ENCODE peak calls at places on chromosomes 13 and 19, in seven cellular contexts. S, J, X, P, Z, D and V are unnamed samples.

GRCh38 chr13:89205856-89206255 is 1534.7 kb downstream of the SLITRK5 start:
- DNase-seq in S (no peak), J (no peak), X (no peak), P (no peak), Z (no peak), D (no peak), V (no peak)

GRCh38 chr19:6476155-6476895 is 5.3 kb downstream of the DENND1C start:
- DNase-seq in S (no peak), J (peak), X (peak), P (peak), Z (peak), D (peak), V (peak)

GRCh38 chr13:77565635-77566034 is 30.1 kb downstream of the SCEL start:
- DNase-seq in S (no peak), J (no peak), X (no peak), P (no peak), Z (no peak), D (no peak), V (no peak)

GRCh38 chr13:44232729-44233128 is 140.9 kb upstream of the SERP2 start:
- DNase-seq in S (no peak), J (no peak), X (peak), P (no peak), Z (no peak), D (no peak), V (no peak)

GRCh38 chr13:79434578-79434977 is 28.5 kb upstream of the RBM26 start:
- DNase-seq in S (no peak), J (no peak), X (no peak), P (no peak), Z (no peak), D (no peak), V (no peak)

GRCh38 chr19:50638576-50638975 is 1.1 kb downstream of the SYT3 start:
- DNase-seq in S (no peak), J (no peak), X (no peak), P (no peak), Z (no peak), D (no peak), V (no peak)

GRCh38 chr19:33641261-33641660 is 19.5 kb downstream of the CHST8 start:
- DNase-seq in S (no peak), J (no peak), X (no peak), P (no peak), Z (no peak), D (no peak), V (no peak)

GRCh38 chr13:18946738-18947137 is 234.9 kb downstream of the TUBA3C start:
- DNase-seq in S (no peak), J (no peak), X (no peak), P (no peak), Z (no peak), D (no peak), V (no peak)

GRCh38 chr13:91185294-91185863 is 162.1 kb upstream of the MIR17HG start:
- DNase-seq in S (no peak), J (no peak), X (no peak), P (no peak), Z (no peak), D (no peak), V (no peak)

GRCh38 chr13:78659450-78660110 is 625 bp upstream of the OBI1 start:
- DNase-seq in S (no peak), J (no peak), X (no peak), P (no peak), Z (no peak), D (no peak), V (no peak)

GRCh38 chr19:57527136-57527881 is at the start of gene ZNF549:
- DNase-seq in S (peak), J (peak), X (peak), P (peak), Z (peak), D (peak), V (peak)

GRCh38 chr13:72463561-72463960 is 263.9 kb downstream of the MZT1 start:
- DNase-seq in S (peak), J (no peak), X (peak), P (peak), Z (no peak), D (no peak), V (no peak)

GRCh38 chr13:33208290-33208990 is 77.1 kb downstream of the STARD13 start:
- DNase-seq in S (no peak), J (no peak), X (no peak), P (no peak), Z (no peak), D (no peak), V (no peak)

GRCh38 chr19:940591-941291 is 14.9 kb downstream of the ARID3A start:
- DNase-seq in S (peak), J (peak), X (peak), P (peak), Z (peak), D (peak), V (peak)

GRCh38 chr13:104594801-104595200 is 1528.6 kb upstream of the SLC10A2 start:
- DNase-seq in S (no peak), J (no peak), X (no peak), P (no peak), Z (no peak), D (no peak), V (no peak)

GRCh38 chr13:22196777-22197176 is 525.9 kb downstream of the FGF9 start:
- DNase-seq in S (no peak), J (no peak), X (no peak), P (no peak), Z (no peak), D (no peak), V (no peak)
- TF ChIP-seq POLR2A in S (no peak), J (no peak), X (no peak), P (no peak), Z (no peak), D (no peak), V (no peak)

GRCh38 chr19:3708207-3708931 is at the start of gene TJP3:
- DNase-seq in S (no peak), J (no peak), X (peak), P (peak), Z (no peak), D (peak), V (no peak)
- TF ChIP-seq POLR2A in S (no peak), J (peak), X (no peak), P (peak), Z (no peak), D (no peak), V (no peak)

DNA sequence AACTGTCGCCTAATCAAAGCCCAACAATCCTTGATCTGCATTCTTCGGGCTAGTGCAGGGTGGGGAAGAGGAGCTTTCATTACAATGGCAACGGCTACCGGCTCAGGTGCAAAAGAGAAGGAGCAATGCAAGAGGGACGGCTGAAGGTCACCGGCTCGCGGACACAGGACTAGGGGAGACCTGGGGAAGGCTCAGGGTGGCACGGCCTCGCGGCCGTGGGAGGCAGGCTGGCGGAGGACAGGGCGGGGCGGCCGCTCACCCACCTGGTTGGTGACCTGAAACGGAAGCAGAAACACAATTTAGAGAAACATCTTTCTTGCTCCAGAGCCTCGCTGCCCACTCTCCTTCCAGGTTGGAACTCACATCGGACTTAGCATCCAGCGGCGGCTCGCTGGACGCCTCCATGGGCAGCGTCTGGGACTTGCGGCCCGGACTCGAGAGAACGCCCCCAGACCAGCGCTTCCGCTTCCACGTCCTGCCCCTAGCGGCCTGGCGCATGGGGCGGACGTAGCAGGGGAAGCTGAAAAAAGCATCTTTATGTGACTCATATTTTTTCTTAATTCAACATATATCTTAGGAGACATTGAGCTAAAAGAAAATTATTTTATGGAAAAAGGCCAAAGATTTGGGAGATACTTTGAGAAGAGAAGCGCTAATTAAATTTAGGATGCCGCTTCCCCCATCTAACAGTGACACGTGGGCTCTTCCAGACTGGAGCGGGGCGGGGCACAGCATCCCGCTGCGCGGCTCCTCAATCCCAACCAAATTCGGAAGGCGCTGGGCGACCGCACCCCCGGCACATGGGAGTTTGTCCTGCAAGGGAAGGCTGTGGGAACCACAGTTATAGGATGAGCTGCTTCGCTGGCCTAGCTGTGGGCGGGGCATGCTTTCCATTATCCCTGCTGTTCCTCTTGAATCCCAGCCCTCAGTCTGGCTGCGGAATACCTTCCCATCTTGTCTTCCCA is at the start of gene COMMD6:
- DNase-seq in S (peak), J (peak), X (peak), P (peak), Z (peak), D (peak), V (peak)
- TF ChIP-seq POLR2A in S (no peak), J (peak), X (peak), P (peak), Z (no peak), D (peak), V (peak)

GRCh38 chr13:51782026-51782710 is 21.8 kb downstream of the DHRS12 start:
- DNase-seq in S (no peak), J (no peak), X (no peak), P (no peak), Z (no peak), D (no peak), V (no peak)
- TF ChIP-seq POLR2A in S (no peak), J (no peak), X (no peak), P (no peak), Z (no peak), D (no peak), V (no peak)

GRCh38 chr13:29619995-29620394 is 24.5 kb upstream of the SLC7A1 start:
- DNase-seq in S (no peak), J (no peak), X (no peak), P (no peak), Z (no peak), D (no peak), V (no peak)
- TF ChIP-seq POLR2A in S (no peak), J (no peak), X (no peak), P (no peak), Z (no peak), D (no peak), V (no peak)

DNA sequence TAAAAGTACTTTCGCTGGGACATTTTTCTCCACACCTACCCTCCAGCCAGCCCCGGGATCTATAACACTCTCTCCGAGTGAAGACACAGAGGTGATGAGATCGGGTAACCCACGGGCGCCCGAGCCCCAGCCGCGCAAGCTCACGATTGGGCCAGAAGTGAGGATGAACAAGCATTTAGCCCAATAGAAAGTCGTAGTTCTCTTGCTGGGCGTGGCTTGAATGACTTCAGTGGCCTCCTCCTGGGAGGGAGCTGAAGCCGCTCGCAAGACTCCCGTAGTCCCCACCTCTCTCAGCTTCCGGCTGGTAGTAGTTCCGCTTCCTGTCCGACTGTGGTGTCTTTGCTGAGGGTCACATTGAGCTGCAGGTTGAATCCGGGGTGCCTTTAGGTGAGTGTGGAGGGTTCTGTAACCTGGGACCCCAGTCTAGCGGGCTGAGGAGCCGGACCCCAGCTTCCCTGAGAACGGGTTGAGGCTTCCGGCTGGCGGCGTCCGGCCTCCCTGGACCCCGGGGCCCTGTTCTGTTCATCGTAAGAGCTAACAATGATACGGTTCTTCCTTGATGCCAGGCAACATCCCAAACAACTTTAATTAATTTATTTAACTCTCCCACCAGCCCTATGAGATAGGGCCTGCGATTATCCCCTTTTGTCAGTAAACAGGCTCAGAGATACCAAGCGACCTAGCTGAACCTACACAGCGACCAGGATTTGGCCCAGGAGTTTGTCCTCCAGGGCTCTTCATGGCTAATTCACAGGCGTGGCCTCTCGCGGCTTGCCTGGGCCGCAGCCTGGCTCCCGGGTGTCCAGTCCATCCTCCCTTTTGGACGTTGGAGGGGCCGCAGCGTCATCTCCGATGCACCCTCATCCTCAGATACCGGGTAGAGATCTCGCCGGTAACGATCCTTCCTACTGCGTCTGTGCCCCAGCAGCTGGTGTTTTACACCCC is at the start of gene COX6B1:
- DNase-seq in S (peak), J (peak), X (peak), P (peak), Z (peak), D (peak), V (peak)
- TF ChIP-seq POLR2A in S (no peak), J (peak), X (no peak), P (peak), Z (peak), D (peak), V (peak)

GRCh38 chr19:41430907-41431306 is 3.7 kb upstream of the B3GNT8 start:
- DNase-seq in S (no peak), J (no peak), X (no peak), P (no peak), Z (no peak), D (no peak), V (no peak)

GRCh38 chr19:41433171-41433570 is 6.0 kb upstream of the B3GNT8 start:
- DNase-seq in S (no peak), J (no peak), X (no peak), P (no peak), Z (no peak), D (no peak), V (no peak)

GRCh38 chr19:41428481-41428859 is 1.3 kb upstream of the B3GNT8 start:
- DNase-seq in S (no peak), J (no peak), X (no peak), P (no peak), Z (no peak), D (no peak), V (no peak)

GRCh38 chr19:41434450-41434849 is 5.3 kb downstream of the DMAC2 start:
- DNase-seq in S (no peak), J (no peak), X (no peak), P (no peak), Z (no peak), D (no peak), V (no peak)

DNA sequence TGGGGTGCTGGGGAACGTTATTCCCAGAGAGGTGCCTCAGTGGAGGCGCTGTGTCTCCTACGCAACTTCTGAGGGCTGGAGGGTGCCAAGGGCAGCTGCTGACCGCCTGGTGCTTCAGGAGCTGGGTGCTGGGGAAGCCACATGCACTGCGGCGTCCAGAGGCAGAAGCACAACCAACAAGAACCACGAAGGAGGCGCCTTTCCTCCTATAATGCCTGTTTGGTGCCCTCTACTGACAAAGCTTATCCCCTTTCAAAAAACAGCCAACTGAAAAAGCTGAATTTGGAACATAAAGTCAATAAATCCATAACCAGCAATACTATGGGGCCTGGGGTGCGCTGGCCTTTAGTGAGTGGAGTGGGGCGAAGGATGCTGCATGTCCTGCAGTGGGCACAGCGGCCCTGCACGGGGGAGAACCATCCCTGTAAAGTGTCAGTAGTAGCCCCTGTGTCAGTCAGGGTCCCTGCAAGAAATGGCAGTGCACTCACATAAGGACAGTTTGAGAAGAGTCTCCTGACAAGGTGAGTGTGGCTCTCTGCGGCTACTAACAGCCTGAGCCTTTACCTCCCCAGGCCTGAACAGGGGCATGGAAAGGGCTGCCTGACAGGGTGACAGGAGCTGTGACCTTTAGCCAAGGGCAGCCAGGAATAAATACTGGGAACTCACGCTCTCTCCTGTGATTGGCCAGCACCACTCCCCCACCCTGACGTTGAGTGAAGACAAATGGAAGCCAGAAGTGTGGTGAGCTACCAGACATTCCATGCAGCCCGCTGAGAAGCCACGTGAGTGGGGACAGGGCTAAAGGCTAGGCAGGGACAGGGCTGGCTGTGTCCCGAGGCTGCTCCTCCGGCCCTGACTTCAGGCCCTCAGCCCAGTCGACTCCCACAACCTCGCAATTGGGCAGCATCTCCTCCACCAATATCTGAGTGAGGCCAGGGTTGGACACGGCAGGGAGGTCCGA is 4.5 kb upstream of the B3GNT8 start:
- DNase-seq in S (peak), J (no peak), X (no peak), P (no peak), Z (no peak), D (peak), V (no peak)
- TF ChIP-seq POLR2A in S (no peak), J (no peak), X (no peak), P (no peak), Z (no peak), D (no peak), V (no peak)

DNA sequence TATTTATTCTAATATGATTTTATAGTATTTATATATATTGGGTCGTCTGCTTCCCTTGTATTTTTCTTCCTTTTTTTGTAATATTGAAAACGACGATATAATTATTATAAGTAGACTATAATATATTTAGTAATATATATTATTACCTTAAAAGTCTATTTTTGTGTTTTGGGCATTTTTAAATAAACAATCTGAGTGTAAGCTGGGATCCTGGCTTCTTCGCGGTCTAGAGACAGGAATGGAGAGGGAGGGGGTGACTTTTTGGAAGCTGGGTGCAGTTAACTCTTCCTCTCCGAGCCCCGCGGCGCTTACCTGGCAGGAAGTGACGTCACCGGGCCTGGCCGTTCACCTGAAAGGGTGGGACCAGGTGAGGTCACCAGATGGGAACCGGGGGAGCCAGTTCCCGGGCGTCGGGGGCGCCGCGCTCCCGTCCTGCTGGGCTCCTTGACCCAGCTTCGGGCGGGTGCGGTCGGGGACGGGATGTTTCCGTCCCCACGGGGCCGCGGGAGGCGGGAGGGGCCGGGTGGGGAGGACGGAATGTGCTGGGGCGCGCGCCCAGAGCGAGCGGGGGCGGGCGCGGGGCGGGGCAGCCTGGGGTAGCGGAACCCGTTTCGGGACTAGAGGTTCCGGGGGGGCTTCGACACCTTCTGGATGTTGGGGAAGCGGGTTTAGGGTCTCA is 2.7 kb downstream of the ZFP36 start:
- DNase-seq in S (peak), J (peak), X (peak), P (peak), Z (peak), D (peak), V (peak)
- TF ChIP-seq POLR2A in S (peak), J (peak), X (peak), P (peak), Z (peak), D (peak), V (peak)

GRCh38 chr13:113150545-113151365 is 7.7 kb upstream of the PROZ start:
- DNase-seq in S (no peak), J (no peak), X (no peak), P (no peak), Z (no peak), D (no peak), V (no peak)

GRCh38 chr13:113151745-113152707 is 6.4 kb upstream of the PROZ start:
- DNase-seq in S (no peak), J (no peak), X (peak), P (no peak), Z (no peak), D (peak), V (peak)

GRCh38 chr13:113153810-113154748 is 4.4 kb upstream of the PROZ start:
- DNase-seq in S (peak), J (peak), X (peak), P (peak), Z (peak), D (peak), V (peak)

GRCh38 chr13:113155201-113155600 is 3.2 kb upstream of the PROZ start:
- DNase-seq in S (no peak), J (no peak), X (no peak), P (no peak), Z (no peak), D (no peak), V (no peak)

GRCh38 chr13:113152894-113153809 is 5.3 kb upstream of the PROZ start:
- DNase-seq in S (peak), J (peak), X (peak), P (peak), Z (peak), D (peak), V (peak)
- TF ChIP-seq POLR2A in S (no peak), J (no peak), X (no peak), P (no peak), Z (no peak), D (no peak), V (no peak)

GRCh38 chr19:47063874-47064273 is 15.4 kb upstream of the TMEM160 start:
- DNase-seq in S (no peak), J (no peak), X (no peak), P (no peak), Z (no peak), D (no peak), V (no peak)
- TF ChIP-seq POLR2A in S (no peak), J (no peak), X (no peak), P (no peak), Z (no peak), D (no peak), V (no peak)